ENCODE peak calls at places on chromosomes 12 and 14, in four cellular contexts. One of them, this sample, is unnamed.

GRCh38 chr12:103800252-103800771 is 40.7 kb downstream of the NT5DC3 start:
- DNase-seq in PC-3: no peak
- DNase-seq in spleen: no peak
- DNase-seq in choroid plexus epithelial cell: peak; percentile 74
- DNase-seq in this sample: no peak

GRCh38 chr12:107775093-107775721 is 703 bp downstream of the ASCL4 start:
- DNase-seq in choroid plexus epithelial cell: peak; percentile 2
- DNase-seq in spleen: peak; percentile 76
- DNase-seq in PC-3: no peak
- DNase-seq in this sample: peak; percentile 16

GRCh38 chr12:46259071-46259470 is 9.8 kb downstream of the SLC38A1 start:
- DNase-seq in PC-3: peak; percentile 42
- DNase-seq in spleen: no peak
- DNase-seq in choroid plexus epithelial cell: no peak
- DNase-seq in this sample: no peak

GRCh38 chr12:113136990-113137511 is 1.5 kb upstream of the RASAL1 start:
- DNase-seq in PC-3: no peak
- DNase-seq in choroid plexus epithelial cell: no peak
- DNase-seq in spleen: peak; percentile 53
- DNase-seq in this sample: no peak

GRCh38 chr12:51534675-51535074 is 56.4 kb upstream of the SCN8A start:
- DNase-seq in choroid plexus epithelial cell: no peak
- DNase-seq in PC-3: no peak
- DNase-seq in spleen: no peak
- DNase-seq in this sample: no peak

GRCh38 chr14:51852541-51852940 is 7.9 kb upstream of the GNG2 start:
- DNase-seq in PC-3: no peak
- DNase-seq in choroid plexus epithelial cell: peak; percentile 59
- DNase-seq in spleen: no peak
- DNase-seq in this sample: no peak

GRCh38 chr14:95585971-95586620 is 51.2 kb downstream of the GLRX5 start:
- DNase-seq in spleen: no peak
- DNase-seq in PC-3: no peak
- DNase-seq in choroid plexus epithelial cell: no peak
- DNase-seq in this sample: no peak

GRCh38 chr14:58082491-58083098 is 69.4 kb downstream of the ARMH4 start:
- DNase-seq in spleen: no peak
- DNase-seq in choroid plexus epithelial cell: peak; percentile 93
- DNase-seq in PC-3: peak; percentile 98
- DNase-seq in this sample: peak; percentile 80

GRCh38 chr12:113070117-113070906 is 13.8 kb downstream of the DTX1 start:
- DNase-seq in choroid plexus epithelial cell: no peak
- DNase-seq in PC-3: no peak
- DNase-seq in spleen: peak; percentile 95
- DNase-seq in this sample: no peak

GRCh38 chr14:95348395-95349080 is 28.8 kb upstream of the CLMN start:
- DNase-seq in PC-3: no peak
- DNase-seq in spleen: no peak
- DNase-seq in choroid plexus epithelial cell: no peak
- DNase-seq in this sample: no peak

GRCh38 chr12:124451637-124452243 is 115.7 kb downstream of the NCOR2 start:
- DNase-seq in spleen: no peak
- DNase-seq in PC-3: no peak
- DNase-seq in choroid plexus epithelial cell: no peak
- DNase-seq in this sample: no peak

GRCh38 chr14:72808564-72808963 is 85.3 kb downstream of the DPF3 start:
- DNase-seq in spleen: no peak
- DNase-seq in choroid plexus epithelial cell: peak; percentile 62
- DNase-seq in PC-3: no peak
- DNase-seq in this sample: no peak

GRCh38 chr12:79121486-79121885 is 256.9 kb downstream of the SYT1 start:
- DNase-seq in choroid plexus epithelial cell: peak; percentile 38
- DNase-seq in PC-3: peak; percentile 18
- DNase-seq in spleen: no peak
- DNase-seq in this sample: peak; percentile 24

GRCh38 chr12:112944028-112944690 is 5.9 kb downstream of the OAS3 start:
- DNase-seq in PC-3: no peak
- DNase-seq in choroid plexus epithelial cell: no peak
- DNase-seq in spleen: no peak
- DNase-seq in this sample: peak; percentile 60

GRCh38 chr12:21334100-21334499 is 617 bp downstream of the SLCO1A2 start:
- DNase-seq in spleen: no peak
- DNase-seq in choroid plexus epithelial cell: no peak
- DNase-seq in PC-3: no peak
- DNase-seq in this sample: no peak

GRCh38 chr12:5630101-5630500 is 198.2 kb downstream of the NTF3 start:
- DNase-seq in spleen: no peak
- DNase-seq in PC-3: no peak
- DNase-seq in choroid plexus epithelial cell: no peak
- DNase-seq in this sample: no peak

GRCh38 chr14:93936245-93936644 is 9.1 kb downstream of the FAM181A start:
- DNase-seq in PC-3: peak; percentile 58
- DNase-seq in choroid plexus epithelial cell: peak; percentile 26
- DNase-seq in spleen: no peak
- DNase-seq in this sample: peak; percentile 61

GRCh38 chr12:53775478-53776145 is 23.8 kb upstream of the CISTR start:
- DNase-seq in choroid plexus epithelial cell: no peak
- DNase-seq in spleen: no peak
- DNase-seq in PC-3: no peak
- DNase-seq in this sample: no peak

GRCh38 chr12:93762912-93763311 is 85.7 kb downstream of the CRADD start:
- DNase-seq in PC-3: no peak
- DNase-seq in spleen: no peak
- DNase-seq in choroid plexus epithelial cell: no peak
- DNase-seq in this sample: no peak

GRCh38 chr14:81406863-81407262 is 6.7 kb upstream of the STON2 start:
- DNase-seq in choroid plexus epithelial cell: peak; percentile 89
- DNase-seq in spleen: no peak
- DNase-seq in PC-3: peak; percentile 84
- DNase-seq in this sample: peak; percentile 62

GRCh38 chr12:27243006-27243405 is 1.1 kb upstream of the STK38L start:
- DNase-seq in spleen: no peak
- DNase-seq in PC-3: no peak
- DNase-seq in choroid plexus epithelial cell: no peak
- DNase-seq in this sample: no peak

GRCh38 chr14:58566979-58567378 is 70.8 kb upstream of the DACT1 start:
- DNase-seq in spleen: no peak
- DNase-seq in choroid plexus epithelial cell: no peak
- DNase-seq in PC-3: no peak
- DNase-seq in this sample: no peak

GRCh38 chr12:23098110-23099049 is 473.4 kb downstream of the ETNK1 start:
- DNase-seq in PC-3: no peak
- DNase-seq in spleen: no peak
- DNase-seq in choroid plexus epithelial cell: no peak
- DNase-seq in this sample: peak; percentile 40

GRCh38 chr12:66804555-66804954 is 125.7 kb upstream of the GRIP1 start:
- DNase-seq in spleen: no peak
- DNase-seq in choroid plexus epithelial cell: no peak
- DNase-seq in PC-3: no peak
- DNase-seq in this sample: no peak

GRCh38 chr12:25052191-25053020 is 103.5 kb upstream of the BCAT1 start:
- DNase-seq in spleen: peak; percentile 78
- DNase-seq in choroid plexus epithelial cell: peak; percentile 34
- DNase-seq in PC-3: no peak
- DNase-seq in this sample: peak; percentile 11

GRCh38 chr12:5588231-5588995 is 156.5 kb downstream of the NTF3 start:
- DNase-seq in spleen: no peak
- DNase-seq in PC-3: no peak
- DNase-seq in choroid plexus epithelial cell: no peak
- DNase-seq in this sample: no peak

GRCh38 chr14:22915886-22916521 is 2.9 kb downstream of the RBM23 start:
- DNase-seq in spleen: no peak
- DNase-seq in PC-3: no peak
- DNase-seq in choroid plexus epithelial cell: peak; percentile 78
- DNase-seq in this sample: peak; percentile 29

GRCh38 chr12:121128908-121129704 is 3.6 kb upstream of the P2RX7 start:
- DNase-seq in choroid plexus epithelial cell: peak; percentile 85
- DNase-seq in PC-3: no peak
- DNase-seq in spleen: peak; percentile 90
- DNase-seq in this sample: no peak

GRCh38 chr12:97899529-97899928 is 436.9 kb downstream of the RMST start:
- DNase-seq in spleen: no peak
- DNase-seq in choroid plexus epithelial cell: no peak
- DNase-seq in PC-3: no peak
- DNase-seq in this sample: no peak

DNA sequence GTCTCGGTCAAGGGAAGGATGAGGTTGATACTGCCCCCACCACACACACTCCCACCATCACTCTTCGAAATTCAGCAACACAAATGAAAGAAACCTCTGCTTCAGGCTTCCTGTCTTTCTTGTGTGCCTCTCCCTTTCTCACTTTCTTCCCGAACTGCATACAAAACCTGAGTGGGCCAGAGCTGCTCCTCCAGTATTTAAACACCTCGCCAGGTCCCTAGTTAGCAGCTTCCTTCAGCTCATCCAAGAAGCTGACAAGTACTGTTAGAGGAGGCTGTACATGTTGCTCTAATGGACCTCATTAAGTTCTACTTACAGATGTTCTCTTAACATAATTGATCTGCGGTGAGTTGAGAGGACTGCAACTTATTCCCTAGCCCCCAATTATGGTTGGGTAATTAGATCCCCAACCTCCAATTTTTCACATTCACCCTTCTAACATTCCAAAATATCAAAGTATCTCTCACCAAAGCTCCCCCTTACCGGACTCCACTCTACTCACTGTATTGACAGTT is 4.1 kb upstream of the LMO3 start:
- DNase-seq in PC-3: no peak
- DNase-seq in choroid plexus epithelial cell: no peak
- DNase-seq in spleen: no peak
- DNase-seq in this sample: no peak
- H3K4me3 ChIP-seq in PC-3: no peak overlapping the region
- H3K4me3 ChIP-seq in choroid plexus epithelial cell: no peak overlapping the region
- H3K4me3 ChIP-seq in spleen: no peak overlapping the region
- H3K4me3 ChIP-seq in this sample: no peak overlapping the region

GRCh38 chr12:34395056-34396005 is 373.0 kb downstream of the ALG10 start:
- DNase-seq in choroid plexus epithelial cell: no peak
- DNase-seq in spleen: peak; percentile 64
- DNase-seq in PC-3: no peak
- DNase-seq in this sample: no peak
- TF ChIP-seq CTCF in choroid plexus epithelial cell: no peak
- TF ChIP-seq CTCF in spleen: no peak
- TF ChIP-seq CTCF in PC-3: no peak
- TF ChIP-seq CTCF in this sample: no peak

GRCh38 chr12:546920-547845 is 87.4 kb downstream of the B4GALNT3 start:
- DNase-seq in spleen: peak; percentile 93
- DNase-seq in choroid plexus epithelial cell: peak; percentile 51
- DNase-seq in PC-3: peak; percentile 67
- DNase-seq in this sample: peak; percentile 52
- H3K4me3 ChIP-seq in spleen: no peak overlapping the region
- H3K4me3 ChIP-seq in choroid plexus epithelial cell: no peak overlapping the region
- H3K4me3 ChIP-seq in PC-3: no peak overlapping the region
- H3K4me3 ChIP-seq in this sample: no peak overlapping the region

GRCh38 chr12:123075591-123076171 is 75.2 kb downstream of the PITPNM2 start:
- DNase-seq in choroid plexus epithelial cell: peak; percentile 27
- DNase-seq in PC-3: peak; percentile 71
- DNase-seq in spleen: peak; percentile 90
- DNase-seq in this sample: peak; percentile 29
- TF ChIP-seq CTCF in choroid plexus epithelial cell: peak; percentile 18
- TF ChIP-seq CTCF in PC-3: no peak
- TF ChIP-seq CTCF in spleen: no peak
- TF ChIP-seq CTCF in this sample: no peak

GRCh38 chr12:6946033-6946919 is 2.5 kb downstream of the C12orf57 start:
- DNase-seq in PC-3: peak; percentile 94
- DNase-seq in spleen: peak; percentile 96
- DNase-seq in choroid plexus epithelial cell: no peak
- DNase-seq in this sample: peak; percentile 98
- H3K4me3 ChIP-seq in PC-3: peak overlapping the region; percentile 72
- H3K4me3 ChIP-seq in spleen: peak overlapping the region; percentile 33
- H3K4me3 ChIP-seq in choroid plexus epithelial cell: no peak overlapping the region
- H3K4me3 ChIP-seq in this sample: peak overlapping the region; percentile 72

GRCh38 chr12:109612975-109613502 is 39.4 kb downstream of the MVK start:
- DNase-seq in choroid plexus epithelial cell: peak; percentile 41
- DNase-seq in spleen: no peak
- DNase-seq in PC-3: peak; percentile 63
- DNase-seq in this sample: peak; percentile 29
- TF ChIP-seq CTCF in choroid plexus epithelial cell: peak; percentile 58
- TF ChIP-seq CTCF in spleen: peak; percentile 10
- TF ChIP-seq CTCF in PC-3: peak; percentile 67
- TF ChIP-seq CTCF in this sample: peak; percentile 43

GRCh38 chr14:101730626-101731186 is 30.8 kb upstream of the PPP2R5C start:
- DNase-seq in PC-3: no peak
- DNase-seq in choroid plexus epithelial cell: no peak
- DNase-seq in spleen: peak; percentile 75
- DNase-seq in this sample: no peak
- H3K4me3 ChIP-seq in PC-3: peak overlapping the region; percentile 52
- H3K4me3 ChIP-seq in choroid plexus epithelial cell: no peak overlapping the region
- H3K4me3 ChIP-seq in spleen: peak overlapping the region; percentile 15
- H3K4me3 ChIP-seq in this sample: no peak overlapping the region

GRCh38 chr14:32075636-32076277 is 1.3 kb upstream of the ARHGAP5 start:
- DNase-seq in choroid plexus epithelial cell: peak; percentile 48
- DNase-seq in PC-3: peak; percentile 18
- DNase-seq in spleen: peak; percentile 87
- DNase-seq in this sample: peak; percentile 23

GRCh38 chr14:32074887-32075572 is 2.1 kb upstream of the ARHGAP5 start:
- DNase-seq in PC-3: peak; percentile 19
- DNase-seq in spleen: no peak
- DNase-seq in choroid plexus epithelial cell: no peak
- DNase-seq in this sample: no peak

GRCh38 chr14:32077081-32078029 is at the start of gene ARHGAP5:
- DNase-seq in choroid plexus epithelial cell: peak; percentile 47
- DNase-seq in spleen: peak; percentile 94
- DNase-seq in PC-3: no peak
- DNase-seq in this sample: no peak

GRCh38 chr14:32078030-32078793 is 1.1 kb downstream of the ARHGAP5 start:
- DNase-seq in choroid plexus epithelial cell: peak; percentile 61
- DNase-seq in spleen: no peak
- DNase-seq in PC-3: peak; percentile 39
- DNase-seq in this sample: peak; percentile 50

GRCh38 chr14:32076278-32077080 is 625 bp upstream of the ARHGAP5 start:
- DNase-seq in choroid plexus epithelial cell: peak; percentile 99
- DNase-seq in PC-3: peak; percentile 97
- DNase-seq in spleen: peak; percentile 97
- DNase-seq in this sample: peak; percentile 98
- TF ChIP-seq CTCF in choroid plexus epithelial cell: no peak
- TF ChIP-seq CTCF in PC-3: no peak
- TF ChIP-seq CTCF in spleen: no peak
- TF ChIP-seq CTCF in this sample: no peak

DNA sequence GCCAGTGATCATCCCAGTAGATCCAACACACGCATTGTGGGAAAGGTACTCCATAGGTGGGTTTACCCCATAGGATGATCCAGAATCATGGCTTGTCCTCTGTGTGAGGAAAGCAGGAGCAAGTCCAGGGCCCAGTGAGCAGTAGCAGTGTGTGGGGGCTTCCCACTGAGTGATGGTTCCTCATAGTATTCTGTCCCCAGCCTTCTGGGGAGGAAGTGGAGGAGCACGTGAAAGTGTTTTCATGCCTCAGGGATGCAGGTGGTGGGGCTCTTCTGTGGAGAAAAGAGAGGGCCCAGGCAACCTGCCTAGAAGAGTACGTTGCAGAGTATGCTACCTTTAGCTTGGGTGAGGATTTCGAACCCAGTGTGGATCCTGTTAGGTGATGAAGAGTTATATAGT is 56.5 kb downstream of the SUSD6 start:
- DNase-seq in choroid plexus epithelial cell: no peak
- DNase-seq in spleen: no peak
- DNase-seq in PC-3: no peak
- DNase-seq in this sample: no peak
- H3K4me3 ChIP-seq in choroid plexus epithelial cell: no peak overlapping the region
- H3K4me3 ChIP-seq in spleen: no peak overlapping the region
- H3K4me3 ChIP-seq in PC-3: no peak overlapping the region
- H3K4me3 ChIP-seq in this sample: no peak overlapping the region

This sample was measured in epithelial cell of esophagus.